ENCODE peak calls at places on chromosomes 16 and 17, in seven cellular contexts. One of them, this sample, is unnamed.

GRCh38 chr17:66221755-66222530 is 7.3 kb downstream of the APOH start:
- DNase-seq in GM12892: no peak
- DNase-seq in K562: no peak
- DNase-seq in SK-N-SH: no peak
- DNase-seq in H1: no peak
- DNase-seq in HepG2: no peak
- DNase-seq in GM12878: no peak
- DNase-seq in this sample: no peak

GRCh38 chr16:12436201-12436657 is 367.5 kb downstream of the CPPED1 start:
- DNase-seq in GM12892: no peak
- DNase-seq in K562: no peak
- DNase-seq in SK-N-SH: no peak
- DNase-seq in H1: peak; percentile 74
- DNase-seq in HepG2: no peak
- DNase-seq in GM12878: no peak
- DNase-seq in this sample: no peak

GRCh38 chr17:76949913-76950695 is 81.9 kb downstream of the MGAT5B start:
- DNase-seq in GM12892: no peak
- DNase-seq in K562: no peak
- DNase-seq in SK-N-SH: no peak
- DNase-seq in H1: no peak
- DNase-seq in HepG2: no peak
- DNase-seq in GM12878: no peak
- DNase-seq in this sample: no peak

GRCh38 chr16:67431077-67431804 is at the start of gene HSD11B2:
- DNase-seq in GM12892: no peak
- DNase-seq in K562: peak; percentile 66
- DNase-seq in SK-N-SH: peak; percentile 93
- DNase-seq in H1: peak; percentile 78
- DNase-seq in HepG2: no peak
- DNase-seq in GM12878: no peak
- DNase-seq in this sample: peak; percentile 63

GRCh38 chr16:28910046-28911031 is 14.7 kb downstream of the RABEP2 start:
- DNase-seq in GM12892: no peak
- DNase-seq in K562: no peak
- DNase-seq in SK-N-SH: no peak
- DNase-seq in H1: no peak
- DNase-seq in HepG2: no peak
- DNase-seq in GM12878: no peak
- DNase-seq in this sample: no peak

GRCh38 chr17:66644311-66644710 is 190.6 kb upstream of the CACNG5 start:
- DNase-seq in GM12892: no peak
- DNase-seq in K562: no peak
- DNase-seq in SK-N-SH: no peak
- DNase-seq in H1: no peak
- DNase-seq in HepG2: no peak
- DNase-seq in GM12878: no peak
- DNase-seq in this sample: no peak

GRCh38 chr16:65667013-65667578 is 545.2 kb upstream of the CDH11 start:
- DNase-seq in GM12892: no peak
- DNase-seq in K562: peak; percentile 41
- DNase-seq in SK-N-SH: no peak
- DNase-seq in H1: no peak
- DNase-seq in HepG2: peak; percentile 9
- DNase-seq in GM12878: no peak
- DNase-seq in this sample: no peak

GRCh38 chr17:74123866-74124265 is 79.6 kb upstream of the RPL38 start:
- DNase-seq in GM12892: no peak
- DNase-seq in K562: no peak
- DNase-seq in SK-N-SH: no peak
- DNase-seq in H1: no peak
- DNase-seq in HepG2: no peak
- DNase-seq in GM12878: no peak
- DNase-seq in this sample: no peak

GRCh38 chr17:4858880-4859260 is 25.7 kb downstream of the MINK1 start:
- DNase-seq in GM12892: no peak
- DNase-seq in K562: no peak
- DNase-seq in SK-N-SH: peak; percentile 83
- DNase-seq in H1: no peak
- DNase-seq in HepG2: no peak
- DNase-seq in GM12878: no peak
- DNase-seq in this sample: no peak

GRCh38 chr17:57876023-57876865 is 26.4 kb upstream of the MRPS23 start:
- DNase-seq in GM12892: no peak
- DNase-seq in K562: no peak
- DNase-seq in SK-N-SH: no peak
- DNase-seq in H1: no peak
- DNase-seq in HepG2: no peak
- DNase-seq in GM12878: no peak
- DNase-seq in this sample: no peak

GRCh38 chr16:68995011-68995504 is 110.4 kb upstream of the HAS3 start:
- DNase-seq in GM12892: no peak
- DNase-seq in K562: peak; percentile 39
- DNase-seq in SK-N-SH: peak; percentile 19
- DNase-seq in H1: no peak
- DNase-seq in HepG2: peak; percentile 78
- DNase-seq in GM12878: no peak
- DNase-seq in this sample: no peak

GRCh38 chr16:68993421-68993820 is 112.0 kb upstream of the HAS3 start:
- DNase-seq in GM12892: no peak
- DNase-seq in K562: no peak
- DNase-seq in SK-N-SH: no peak
- DNase-seq in H1: no peak
- DNase-seq in HepG2: no peak
- DNase-seq in GM12878: no peak
- DNase-seq in this sample: no peak

GRCh38 chr16:68992521-68992920 is 112.9 kb upstream of the HAS3 start:
- DNase-seq in GM12892: no peak
- DNase-seq in K562: no peak
- DNase-seq in SK-N-SH: no peak
- DNase-seq in H1: no peak
- DNase-seq in HepG2: peak; percentile 70
- DNase-seq in GM12878: no peak
- DNase-seq in this sample: no peak

GRCh38 chr16:68993885-68994284 is 111.6 kb upstream of the HAS3 start:
- DNase-seq in GM12892: no peak
- DNase-seq in K562: no peak
- DNase-seq in SK-N-SH: no peak
- DNase-seq in H1: no peak
- DNase-seq in HepG2: peak; percentile 82
- DNase-seq in GM12878: no peak
- DNase-seq in this sample: no peak

GRCh38 chr16:68994324-68994723 is 111.1 kb upstream of the HAS3 start:
- DNase-seq in GM12892: no peak
- DNase-seq in K562: no peak
- DNase-seq in SK-N-SH: no peak
- DNase-seq in H1: no peak
- DNase-seq in HepG2: peak; percentile 35
- DNase-seq in GM12878: no peak
- DNase-seq in this sample: no peak
- TF ChIP-seq TAF1 in GM12892: no peak
- TF ChIP-seq TAF1 in K562: no peak
- TF ChIP-seq TAF1 in SK-N-SH: no peak
- TF ChIP-seq TAF1 in H1: no peak
- TF ChIP-seq TAF1 in HepG2: no peak
- TF ChIP-seq TAF1 in GM12878: no peak
- TF ChIP-seq TAF1 in this sample: no peak

DNA sequence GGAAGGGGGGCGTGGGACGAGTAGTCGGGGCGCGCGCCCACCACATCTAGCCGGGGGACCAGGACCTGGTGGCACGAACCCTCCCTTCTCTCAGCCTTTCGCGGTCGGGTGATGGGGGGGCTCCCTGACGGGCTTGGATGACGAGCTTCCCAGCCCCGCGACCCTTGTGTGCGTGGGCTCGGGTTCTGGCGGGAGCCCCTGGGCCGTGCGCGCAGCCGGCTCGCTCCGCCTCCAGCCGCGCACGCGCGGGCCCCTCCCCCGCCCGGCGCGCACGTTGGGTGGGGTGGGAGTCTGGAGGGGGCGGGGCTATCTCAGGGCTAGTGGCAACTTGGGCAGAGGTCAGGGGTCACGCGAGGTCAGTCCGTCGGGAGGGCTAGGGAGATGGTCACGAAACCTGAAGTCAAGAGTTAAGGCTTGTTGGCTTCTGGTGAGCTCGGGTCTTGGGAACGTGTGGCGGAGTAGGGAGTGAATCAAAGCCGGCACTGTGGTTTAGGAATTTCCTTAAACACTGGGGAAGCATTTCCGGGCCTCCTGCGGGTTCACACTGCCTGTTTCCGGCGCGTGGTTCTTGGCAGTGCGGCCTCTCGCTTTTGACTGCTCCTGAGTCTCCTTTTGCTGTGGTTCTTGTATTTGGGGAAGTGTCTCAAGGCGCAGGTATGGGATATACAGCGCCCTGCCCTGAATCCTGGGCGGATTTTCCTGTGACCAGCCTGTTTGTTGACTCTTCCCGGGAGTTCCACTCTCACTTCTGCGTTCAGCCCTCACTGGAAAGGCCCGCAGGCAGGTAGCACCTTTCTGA is at the start of gene SRCAP:
- DNase-seq in GM12892: peak; percentile 86
- DNase-seq in K562: peak; percentile 96
- DNase-seq in SK-N-SH: peak; percentile 97
- DNase-seq in H1: peak; percentile 89
- DNase-seq in HepG2: peak; percentile 83
- DNase-seq in GM12878: peak; percentile 44
- DNase-seq in this sample: peak; percentile 84
- TF ChIP-seq POLR2AphosphoS5 in GM12892: peak; percentile 81
- TF ChIP-seq POLR2AphosphoS5 in K562: peak; percentile 59
- TF ChIP-seq POLR2AphosphoS5 in SK-N-SH: no peak
- TF ChIP-seq POLR2AphosphoS5 in H1: peak; percentile 66
- TF ChIP-seq POLR2AphosphoS5 in HepG2: peak; percentile 77
- TF ChIP-seq POLR2AphosphoS5 in GM12878: peak; percentile 21
- TF ChIP-seq POLR2AphosphoS5 in this sample: no peak

DNA sequence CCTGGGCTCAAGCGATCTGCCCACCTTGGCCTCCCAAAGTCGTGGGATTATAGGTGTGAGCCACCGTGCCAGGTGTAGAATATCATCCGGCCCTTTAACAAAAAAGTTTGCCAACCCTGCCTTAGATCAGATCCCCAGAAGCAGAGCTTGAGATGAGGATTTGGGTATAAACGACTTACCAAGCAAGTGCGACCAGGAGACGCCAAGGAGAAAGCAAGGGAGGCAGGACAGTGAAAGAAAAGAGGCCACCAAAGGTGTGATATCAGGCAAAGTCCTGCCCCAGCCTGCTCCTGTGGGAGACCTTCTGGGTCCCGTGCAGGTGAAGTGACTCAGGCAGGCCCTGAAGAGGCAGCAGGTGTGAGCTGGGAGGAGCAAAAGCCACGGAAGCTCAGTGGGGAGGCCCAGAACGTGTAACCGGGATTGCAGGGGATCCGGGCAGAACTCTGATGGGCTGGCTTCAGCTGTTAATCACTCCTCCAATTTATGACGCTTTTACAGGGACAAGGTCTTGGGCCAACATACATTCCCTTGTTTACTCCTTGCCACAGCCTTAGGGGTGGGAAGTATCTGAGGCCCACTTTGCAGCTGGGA is 14.1 kb upstream of the CALB2 start:
- DNase-seq in GM12892: no peak
- DNase-seq in K562: no peak
- DNase-seq in SK-N-SH: no peak
- DNase-seq in H1: no peak
- DNase-seq in HepG2: no peak
- DNase-seq in GM12878: no peak
- DNase-seq in this sample: no peak
- TF ChIP-seq TAF1 in GM12892: no peak
- TF ChIP-seq TAF1 in K562: no peak
- TF ChIP-seq TAF1 in SK-N-SH: no peak
- TF ChIP-seq TAF1 in H1: no peak
- TF ChIP-seq TAF1 in HepG2: no peak
- TF ChIP-seq TAF1 in GM12878: no peak
- TF ChIP-seq TAF1 in this sample: no peak

GRCh38 chr17:17994770-17995169 is 22.1 kb downstream of the DRC3 start:
- DNase-seq in GM12892: no peak
- DNase-seq in K562: no peak
- DNase-seq in SK-N-SH: no peak
- DNase-seq in H1: no peak
- DNase-seq in HepG2: no peak
- DNase-seq in GM12878: no peak
- DNase-seq in this sample: no peak

GRCh38 chr17:18000044-18000443 is 27.4 kb downstream of the DRC3 start:
- DNase-seq in GM12892: no peak
- DNase-seq in K562: no peak
- DNase-seq in SK-N-SH: no peak
- DNase-seq in H1: no peak
- DNase-seq in HepG2: peak; percentile 51
- DNase-seq in GM12878: no peak
- DNase-seq in this sample: no peak

GRCh38 chr17:17998934-17999333 is 26.3 kb downstream of the DRC3 start:
- DNase-seq in GM12892: no peak
- DNase-seq in K562: no peak
- DNase-seq in SK-N-SH: no peak
- DNase-seq in H1: no peak
- DNase-seq in HepG2: no peak
- DNase-seq in GM12878: no peak
- DNase-seq in this sample: no peak

GRCh38 chr17:18002171-18002570 is 29.5 kb downstream of the DRC3 start:
- DNase-seq in GM12892: no peak
- DNase-seq in K562: no peak
- DNase-seq in SK-N-SH: no peak
- DNase-seq in H1: no peak
- DNase-seq in HepG2: no peak
- DNase-seq in GM12878: no peak
- DNase-seq in this sample: no peak

DNA sequence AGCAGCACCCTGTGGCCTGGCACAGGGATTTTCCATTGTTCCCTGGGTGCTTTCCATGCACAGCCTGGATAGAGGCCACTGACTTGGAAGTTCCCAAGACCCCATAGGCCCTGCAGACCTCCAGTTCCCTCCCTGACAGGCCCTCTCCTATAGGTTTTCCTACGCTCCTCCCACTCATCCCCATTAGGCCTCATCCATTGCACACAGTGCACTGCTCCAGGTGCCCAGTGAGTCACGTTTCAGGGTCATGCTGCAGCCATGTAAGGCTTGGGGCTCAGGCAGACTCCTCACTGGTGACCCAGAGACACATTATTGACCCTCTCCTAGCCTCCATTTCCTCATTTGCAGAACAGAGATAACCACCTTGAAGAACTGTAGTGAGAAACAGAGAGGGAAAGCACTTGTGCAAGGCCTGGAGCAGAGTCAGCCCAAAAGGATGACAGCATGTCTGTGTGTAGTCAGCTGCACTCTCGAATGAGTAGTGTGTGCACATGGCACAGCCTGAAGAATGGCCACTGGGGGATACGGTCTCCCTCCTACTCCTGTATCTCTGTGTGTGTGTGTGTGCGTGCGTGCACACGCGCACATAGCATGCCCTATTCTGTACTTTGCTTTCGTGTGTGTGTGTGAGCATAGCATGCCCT is 26.8 kb downstream of the DRC3 start:
- DNase-seq in GM12892: no peak
- DNase-seq in K562: peak; percentile 14
- DNase-seq in SK-N-SH: no peak
- DNase-seq in H1: no peak
- DNase-seq in HepG2: peak; percentile 21
- DNase-seq in GM12878: no peak
- DNase-seq in this sample: no peak
- TF ChIP-seq POLR2AphosphoS5 in GM12892: no peak
- TF ChIP-seq POLR2AphosphoS5 in K562: no peak
- TF ChIP-seq POLR2AphosphoS5 in SK-N-SH: no peak
- TF ChIP-seq POLR2AphosphoS5 in H1: no peak
- TF ChIP-seq POLR2AphosphoS5 in HepG2: no peak
- TF ChIP-seq POLR2AphosphoS5 in GM12878: no peak
- TF ChIP-seq POLR2AphosphoS5 in this sample: no peak

GRCh38 chr17:67855504-67856324 is 30.4 kb downstream of the BPTF start:
- DNase-seq in GM12892: no peak
- DNase-seq in K562: peak; percentile 51
- DNase-seq in SK-N-SH: no peak
- DNase-seq in H1: no peak
- DNase-seq in HepG2: no peak
- DNase-seq in GM12878: no peak
- DNase-seq in this sample: no peak
- TF ChIP-seq TAF1 in GM12892: no peak
- TF ChIP-seq TAF1 in K562: no peak
- TF ChIP-seq TAF1 in SK-N-SH: no peak
- TF ChIP-seq TAF1 in H1: no peak
- TF ChIP-seq TAF1 in HepG2: no peak
- TF ChIP-seq TAF1 in GM12878: no peak
- TF ChIP-seq TAF1 in this sample: no peak

This sample was measured in GM12891.